ENCODE peak calls at places on chromosome X, in eight cellular contexts. G is IMR-90; W is mesendoderm; V is aorta; Y is left ventricle myocardium inferior; X is CD4-positive, CD25-positive, alpha-beta regulatory T cell; P is right lobe of liver; A is stomach. J is an unnamed sample.
A peak's percentile ranks its signal among the peaks of the same experiment; 100 is the strongest.

GRCh38 chrX:84320023-84320422 is 132.0 kb upstream of the RPS6KA6 start:
- DNase-seq in A (no peak), X (no peak), P (no peak), W (no peak), G (no peak), V (no peak), Y (no peak), J (no peak)

GRCh38 chrX:144896323-144896722 is 351.0 kb upstream of the SPANXN1 start:
- DNase-seq in G (no peak), W (peak; percentile 37), X (no peak), P (no peak), A (no peak), V (no peak), Y (no peak), J (no peak)

GRCh38 chrX:51456814-51457213 is 39.6 kb downstream of the NUDT11 start:
- DNase-seq in P (no peak), G (no peak), V (no peak), Y (no peak), A (no peak), W (peak; percentile 74), X (no peak), J (no peak)

GRCh38 chrX:21883258-21883657 is 27.5 kb downstream of the YY2 start:
- DNase-seq in P (peak; percentile 53), G (no peak), A (no peak), W (no peak), Y (peak; percentile 13), X (peak; percentile 42), V (peak; percentile 74), J (peak; percentile 54)

GRCh38 chrX:40391662-40392061 is 189.1 kb upstream of the ATP6AP2 start:
- DNase-seq in G (no peak), A (no peak), V (no peak), P (no peak), X (no peak), W (no peak), Y (no peak), J (no peak)

GRCh38 chrX:112642349-112642748 is 37.4 kb downstream of the LHFPL1 start:
- DNase-seq in X (peak; percentile 60), G (peak; percentile 75), V (no peak), Y (no peak), P (no peak), W (peak; percentile 72), A (peak; percentile 31), J (no peak)

GRCh38 chrX:134840370-134840769 is 150.4 kb upstream of the SMIM10 start:
- DNase-seq in G (no peak), Y (no peak), P (no peak), A (no peak), V (no peak), W (no peak), X (no peak), J (no peak)

GRCh38 chrX:68918202-68918601 is 89.4 kb downstream of the EFNB1 start:
- DNase-seq in G (no peak), Y (no peak), X (no peak), P (no peak), A (no peak), W (no peak), V (no peak), J (no peak)

GRCh38 chrX:50770702-50771101 is 43.3 kb downstream of the SHROOM4 start:
- DNase-seq in Y (no peak), P (no peak), V (no peak), A (no peak), X (no peak), W (peak; percentile 47), G (no peak), J (peak; percentile 35)

GRCh38 chrX:17081969-17082368 is 135.5 kb downstream of the REPS2 start:
- DNase-seq in V (no peak), Y (no peak), W (peak; percentile 11), G (no peak), A (no peak), P (no peak), X (no peak), J (no peak)

GRCh38 chrX:8748855-8749254 is 16.9 kb upstream of the ANOS1 start:
- DNase-seq in P (no peak), V (no peak), X (peak; percentile 31), W (peak; percentile 41), Y (no peak), G (peak; percentile 43), A (no peak), J (no peak)

GRCh38 chrX:101749436-101749835 is 89.8 kb upstream of the ARMCX2 start:
- DNase-seq in W (peak; percentile 10), A (no peak), P (no peak), V (no peak), G (no peak), X (no peak), Y (no peak), J (no peak)

GRCh38 chrX:24890677-24891076 is 125.1 kb downstream of the ARX start:
- DNase-seq in V (no peak), G (no peak), Y (no peak), P (no peak), X (peak; percentile 69), W (no peak), A (no peak), J (no peak)

GRCh38 chrX:108537005-108537404 is 97.4 kb downstream of the COL4A5 start:
- DNase-seq in W (peak; percentile 47), V (no peak), A (no peak), Y (no peak), P (no peak), X (peak; percentile 24), G (peak; percentile 38), J (no peak)

GRCh38 chrX:40883021-40883619 is 147.8 kb upstream of the MED14 start:
- DNase-seq in W (no peak), P (no peak), G (no peak), X (no peak), A (no peak), Y (no peak), V (no peak), J (no peak)

GRCh38 chrX:125205918-125206665 is 113.6 kb upstream of the TEX13C start:
- DNase-seq in A (no peak), Y (peak; percentile 12), W (peak; percentile 82), V (no peak), G (no peak), X (no peak), P (no peak), J (no peak)

GRCh38 chrX:66731398-66731797 is 92.5 kb upstream of the EDA2R start:
- DNase-seq in P (no peak), V (no peak), A (no peak), X (peak; percentile 44), W (peak; percentile 62), Y (no peak), G (peak; percentile 33), J (no peak)

GRCh38 chrX:48720580-48721240 is 24.2 kb downstream of the SUV39H1 start:
- DNase-seq in G (no peak), Y (no peak), P (no peak), V (no peak), A (no peak), W (no peak), X (no peak), J (no peak)

GRCh38 chrX:18010251-18010650 is 149.2 kb upstream of the RAI2 start:
- DNase-seq in A (no peak), P (no peak), W (no peak), G (no peak), V (no peak), Y (no peak), X (no peak), J (no peak)

GRCh38 chrX:40010550-40011364 is 87.0 kb downstream of the BCOR start:
- DNase-seq in P (no peak), G (no peak), A (no peak), V (no peak), W (peak; percentile 59), Y (no peak), X (no peak), J (no peak)

GRCh38 chrX:125096870-125097269 is 222.8 kb upstream of the TEX13C start:
- DNase-seq in A (no peak), Y (no peak), X (no peak), G (no peak), P (no peak), V (no peak), W (no peak), J (no peak)

DNA sequence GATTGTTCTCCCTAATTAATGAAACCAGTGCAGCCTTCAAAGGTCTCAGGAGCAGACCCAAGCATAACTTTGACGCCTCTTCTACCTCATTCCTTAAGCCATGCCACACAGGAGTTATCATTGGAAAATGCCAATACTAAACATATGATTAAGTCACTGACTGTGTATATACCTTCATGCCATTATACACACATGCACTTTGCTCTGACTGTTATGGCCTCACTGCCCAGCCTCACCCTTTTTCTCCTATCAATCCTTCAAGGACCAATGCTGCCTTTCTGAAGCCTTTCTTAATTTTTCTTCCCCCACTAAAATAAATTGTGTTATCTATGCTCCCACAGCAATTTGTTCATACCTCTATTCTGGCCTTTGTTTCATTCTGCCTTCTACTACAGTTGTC is 725.6 kb downstream of the RPA4 start:
- DNase-seq in W (no peak), V (no peak), G (no peak), X (no peak), Y (no peak), P (no peak), A (no peak), J (no peak)
- H3K4me3 ChIP-seq in W (no peak overlapping the region), V (no peak overlapping the region), G (no peak overlapping the region), X (no peak overlapping the region), Y (no peak overlapping the region), P (no peak overlapping the region), A (no peak overlapping the region), J (no peak overlapping the region)

GRCh38 chrX:120000490-120001246 is 57.1 kb upstream of the NKAP start:
- DNase-seq in X (no peak), Y (no peak), G (peak; percentile 1), P (no peak), W (peak; percentile 26), A (no peak), V (no peak), J (no peak)
- H3K4me1 ChIP-seq in X (no peaks in the 10 kb centered on the region), Y (no peaks in the 10 kb centered on the region), G (no peaks in the 10 kb centered on the region), P (no peaks in the 10 kb centered on the region), W (no peaks in the 10 kb centered on the region), A (peaks cover 22% of the 10 kb centered on the region), V (no peaks in the 10 kb centered on the region), J (no peaks in the 10 kb centered on the region)

DNA sequence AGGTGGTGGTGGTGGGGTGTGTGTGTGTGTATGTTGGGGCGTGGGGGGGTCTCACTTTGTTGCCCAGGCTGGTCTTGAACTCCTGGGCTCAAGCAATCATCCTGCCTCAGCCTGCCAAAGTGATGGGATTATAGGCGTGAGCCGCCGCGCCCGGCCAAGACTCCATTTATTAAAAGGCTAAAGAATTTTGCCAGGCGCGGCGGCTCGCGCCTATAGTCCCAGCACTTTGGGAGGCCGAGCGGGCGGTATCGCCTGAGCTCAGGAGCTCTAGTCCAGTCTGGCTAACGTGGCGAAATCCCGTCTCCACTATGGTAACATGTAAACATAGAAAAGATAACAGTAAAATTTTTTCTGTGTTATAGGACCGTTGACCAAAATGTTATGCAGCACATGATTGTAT is 3.7 kb upstream of the UBA1 start:
- DNase-seq in Y (no peak), V (peak; percentile 23), W (no peak), P (peak; percentile 53), G (no peak), X (no peak), A (no peak), J (no peak)
- H3K4me3 ChIP-seq in Y (no peak overlapping the region), V (no peak overlapping the region), W (no peak overlapping the region), P (no peak overlapping the region), G (no peak overlapping the region), X (no peak overlapping the region), A (no peak overlapping the region), J (no peak overlapping the region)

DNA sequence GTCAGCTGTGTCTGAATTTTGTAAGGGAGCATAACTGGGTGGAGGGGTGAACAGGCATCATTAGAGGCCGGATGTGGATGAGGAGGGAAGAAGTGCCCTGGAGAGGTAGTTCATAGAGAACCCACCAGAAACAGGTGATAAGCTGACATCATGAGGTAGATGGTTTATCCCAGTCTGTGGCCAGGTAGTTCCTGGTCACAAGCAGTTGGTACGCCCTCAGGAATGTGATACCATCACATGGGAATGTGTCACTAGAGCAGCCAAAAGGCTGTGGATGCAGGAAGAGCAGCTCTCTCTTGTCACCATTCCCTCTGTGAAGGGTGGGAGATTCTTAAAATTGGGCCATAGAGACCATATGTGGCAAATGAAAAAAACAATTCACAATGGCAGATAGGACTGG is 21.9 kb downstream of the MSN start:
- DNase-seq in G (no peak), X (no peak), A (no peak), V (no peak), Y (no peak), P (no peak), W (peak; percentile 74), J (no peak)
- H3K4me1 ChIP-seq in G (peaks cover 15% of the 10 kb centered on the region), X (peaks cover 88% of the 10 kb centered on the region), A (peaks cover 70% of the 10 kb centered on the region), V (no peaks in the 10 kb centered on the region), Y (peaks cover 98% of the 10 kb centered on the region), P (no peaks in the 10 kb centered on the region), W (no peaks in the 10 kb centered on the region), J (peaks cover 100% of the 10 kb centered on the region)

J was measured in left lung.